ENCODE peak calls at places on chromosomes 7 and 10, in four cellular contexts. V is fibroblast of the conjunctiva, Z is left ventricle myocardium superior, I is cardiac muscle cell. A is an unnamed sample.
A peak's percentile ranks its signal among the peaks of the same experiment; 100 is the strongest.

GRCh38 chr7:156994417-156994816 is 16.0 kb downstream of the MNX1 start:
- DNase-seq in V (no peak), Z (no peak), I (no peak), A (no peak)

GRCh38 chr7:55552320-55553086 is 19.8 kb downstream of the VOPP1 start:
- DNase-seq in V (peak; percentile 43), Z (no peak), I (no peak), A (no peak)

GRCh38 chr7:19619122-19619521 is 89.7 kb downstream of the POLR1F start:
- DNase-seq in V (no peak), Z (no peak), I (no peak), A (no peak)

GRCh38 chr10:69315100-69315542 is 36.8 kb downstream of the HK1 start:
- DNase-seq in V (no peak), Z (no peak), I (no peak), A (no peak)

GRCh38 chr7:108193593-108194498 is 63.7 kb upstream of the LAMB4 start:
- DNase-seq in V (no peak), Z (no peak), I (no peak), A (no peak)

GRCh38 chr7:22572292-22572691 is 72.3 kb upstream of the STEAP1B start:
- DNase-seq in V (no peak), Z (no peak), I (no peak), A (no peak)

GRCh38 chr10:125331056-125331455 is 170.7 kb upstream of the CTBP2 start:
- DNase-seq in V (no peak), Z (no peak), I (no peak), A (no peak)

GRCh38 chr10:34764347-34764991 is 50.6 kb downstream of the PARD3 start:
- DNase-seq in V (no peak), Z (no peak), I (no peak), A (no peak)

GRCh38 chr10:44380829-44381600 is 3.9 kb downstream of the CXCL12 start:
- DNase-seq in V (no peak), Z (no peak), I (no peak), A (no peak)

GRCh38 chr7:134890246-134891240 is 95.8 kb upstream of the AGBL3 start:
- DNase-seq in V (peak; percentile 48), Z (peak; percentile 46), I (no peak), A (peak; percentile 42)

GRCh38 chr7:34675749-34676374 is 17.8 kb downstream of the NPSR1 start:
- DNase-seq in V (no peak), Z (no peak), I (peak; percentile 43), A (no peak)

GRCh38 chr10:112562803-112563663 is 116.0 kb downstream of the VTI1A start:
- DNase-seq in V (no peak), Z (no peak), I (no peak), A (no peak)

GRCh38 chr10:63208981-63209380 is 75.9 kb downstream of the NRBF2 start:
- DNase-seq in V (no peak), Z (no peak), I (peak; percentile 55), A (no peak)